ENCODE peak calls at places on chromosomes 5 and 9, in six cellular contexts. R is H9, C is trophoblast cell, V is IMR-90, X is mesenchymal stem cell, A is H1. H is an unnamed sample.

GRCh38 chr5:97986069-97986468 is 787.4 kb upstream of the RGMB start:
- DNase-seq in R (peak; percentile 28), C (no peak), V (peak; percentile 60), X (peak; percentile 36), A (no peak), H (no peak)

GRCh38 chr5:141760193-141760592 is 78.2 kb upstream of the ARAP3 start:
- DNase-seq in R (no peak), C (no peak), V (no peak), X (no peak), A (no peak), H (no peak)

GRCh38 chr5:55220433-55221185 is 6.5 kb downstream of the MCIDAS start:
- DNase-seq in R (peak; percentile 82), C (no peak), V (no peak), X (peak; percentile 22), A (peak; percentile 81), H (no peak)

GRCh38 chr9:134226221-134226930 is 62.0 kb upstream of the RNU6ATAC start:
- DNase-seq in R (no peak), C (no peak), V (peak; percentile 92), X (peak; percentile 97), A (no peak), H (no peak)

GRCh38 chr5:179319741-179320281 is 25.4 kb downstream of the ADAMTS2 start:
- DNase-seq in R (no peak), C (no peak), V (peak; percentile 62), X (peak; percentile 84), A (no peak), H (no peak)

GRCh38 chr5:136047858-136048257 is 19.1 kb downstream of the TGFBI start:
- DNase-seq in R (no peak), C (no peak), V (no peak), X (no peak), A (no peak), H (no peak)

GRCh38 chr9:124286292-124286931 is 28.7 kb downstream of the NEK6 start:
- DNase-seq in R (no peak), C (peak; percentile 83), V (peak; percentile 98), X (peak; percentile 99), A (no peak), H (no peak)

GRCh38 chr5:93158841-93159240 is 422.2 kb downstream of the NR2F1-AS1 start:
- DNase-seq in R (no peak), C (no peak), V (no peak), X (no peak), A (no peak), H (no peak)

GRCh38 chr9:79325501-79325900 is 246.3 kb upstream of the TLE4 start:
- DNase-seq in R (no peak), C (no peak), V (peak; percentile 45), X (no peak), A (no peak), H (no peak)

GRCh38 chr9:138105561-138106505 is 228.3 kb downstream of the CACNA1B start:
- DNase-seq in R (peak; percentile 12), C (no peak), V (no peak), X (no peak), A (no peak), H (no peak)

GRCh38 chr5:139660105-139660915 is 12.2 kb downstream of the CXXC5 start:
- DNase-seq in R (no peak), C (no peak), V (no peak), X (peak; percentile 42), A (no peak), H (no peak)

GRCh38 chr5:159571501-159572244 is 241.4 kb upstream of the IL12B start:
- DNase-seq in R (no peak), C (peak; percentile 94), V (no peak), X (no peak), A (no peak), H (no peak)

GRCh38 chr9:92535940-92536850 is at the start of gene ECM2:
- DNase-seq in R (no peak), C (no peak), V (peak; percentile 52), X (no peak), A (no peak), H (no peak)

GRCh38 chr5:132253452-132254320 is 3.8 kb upstream of the PDLIM4 start:
- DNase-seq in R (peak; percentile 25), C (no peak), V (no peak), X (no peak), A (no peak), H (no peak)

GRCh38 chr9:127067603-127068220 is 54.7 kb downstream of the ANGPTL2 start:
- DNase-seq in R (no peak), C (peak; percentile 67), V (no peak), X (no peak), A (peak; percentile 35), H (no peak)

GRCh38 chr5:139417214-139417613 is 13.3 kb upstream of the SPATA24 start:
- DNase-seq in R (no peak), C (no peak), V (peak; percentile 76), X (peak; percentile 62), A (no peak), H (no peak)

GRCh38 chr5:141669519-141669918 is 12.5 kb downstream of the ARAP3 start:
- DNase-seq in R (peak; percentile 58), C (no peak), V (no peak), X (no peak), A (no peak), H (no peak)

GRCh38 chr5:95543017-95543705 is 11.6 kb downstream of the SKIC3 start:
- DNase-seq in R (no peak), C (no peak), V (peak; percentile 32), X (peak; percentile 51), A (no peak), H (no peak)

GRCh38 chr5:96817496-96817895 is 9.8 kb upstream of the ERAP1 start:
- DNase-seq in R (no peak), C (no peak), V (no peak), X (no peak), A (no peak), H (no peak)

DNA sequence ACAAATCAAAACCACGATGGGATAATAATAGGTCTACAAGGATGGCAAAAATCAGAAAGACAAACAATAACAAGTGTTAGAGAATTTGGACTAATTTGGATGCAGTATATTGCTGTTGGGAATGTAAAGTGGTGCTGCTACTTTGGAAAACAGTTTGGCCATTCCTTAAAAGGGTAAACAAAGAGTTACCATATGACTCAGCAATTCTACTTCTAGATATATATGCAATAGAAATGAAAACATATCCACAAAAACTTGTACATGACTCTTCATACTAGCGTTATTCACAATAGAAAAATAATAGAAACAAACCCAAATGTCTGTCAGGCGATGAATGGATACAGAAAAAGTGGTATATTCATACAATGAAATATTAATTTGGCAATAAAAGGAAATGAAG is 58.3 kb downstream of the JAK2 start:
- DNase-seq in R (no peak), C (no peak), V (peak; percentile 21), X (no peak), A (no peak), H (no peak)
- H4K91ac ChIP-seq in R (no peak overlapping the region), C (no peak overlapping the region), V (no peak overlapping the region), X (no peak overlapping the region), A (no peak overlapping the region), H (no peak overlapping the region)

GRCh38 chr5:34929150-34929719 is at the start of gene DNAJC21:
- DNase-seq in R (peak; percentile 99), C (peak; percentile 98), V (peak; percentile 94), X (peak; percentile 98), A (peak; percentile 98), H (peak; percentile 97)
- H3K18ac ChIP-seq in R (peak within 1 kb of the TSS; percentile 33), C (peak within 1 kb of the TSS; percentile 99), V (peak within 1 kb of the TSS; percentile 70), X (peak within 1 kb of the TSS; percentile 82), A (peak within 1 kb of the TSS; percentile 34), H (peak within 1 kb of the TSS; percentile 92)

GRCh38 chr9:116525611-116526010 is 161.5 kb upstream of the TRIM32 start:
- DNase-seq in R (no peak), C (no peak), V (no peak), X (no peak), A (no peak), H (no peak)

GRCh38 chr9:116524778-116525470 is 162.2 kb upstream of the TRIM32 start:
- DNase-seq in R (no peak), C (no peak), V (no peak), X (no peak), A (no peak), H (no peak)

GRCh38 chr9:116516456-116516855 is 170.6 kb upstream of the TRIM32 start:
- DNase-seq in R (no peak), C (no peak), V (no peak), X (peak; percentile 15), A (no peak), H (no peak)

GRCh38 chr9:116515541-116515940 is 171.6 kb upstream of the TRIM32 start:
- DNase-seq in R (no peak), C (no peak), V (no peak), X (no peak), A (no peak), H (no peak)

DNA sequence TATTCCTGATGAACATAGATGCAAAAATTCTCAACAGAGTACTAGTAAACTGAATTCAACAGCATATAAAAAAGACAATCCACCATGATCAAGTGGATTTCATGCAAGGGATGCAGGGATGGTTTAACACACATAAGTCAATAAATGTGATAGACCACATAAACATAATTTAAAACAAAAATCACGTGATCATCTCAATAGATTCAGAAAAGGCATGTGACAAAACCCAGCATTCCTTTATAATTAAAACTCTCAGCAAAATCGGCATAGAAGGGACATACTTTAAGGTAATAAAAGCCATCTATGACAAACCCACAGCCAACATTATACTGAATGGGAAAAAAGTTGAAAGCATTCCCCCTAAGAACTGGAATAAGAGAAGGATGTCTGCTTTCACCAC is 166.9 kb upstream of the TRIM32 start:
- DNase-seq in R (no peak), C (no peak), V (no peak), X (no peak), A (no peak), H (no peak)
- H4K91ac ChIP-seq in R (no peak overlapping the region), C (no peak overlapping the region), V (no peak overlapping the region), X (no peak overlapping the region), A (no peak overlapping the region), H (no peak overlapping the region)

GRCh38 chr9:113593682-113594281 is 130.3 kb downstream of the RGS3 start:
- DNase-seq in R (peak; percentile 99), C (peak; percentile 84), V (peak; percentile 98), X (peak; percentile 100), A (peak; percentile 86), H (peak; percentile 98)

GRCh38 chr9:113591899-113592625 is 128.5 kb downstream of the RGS3 start:
- DNase-seq in R (no peak), C (no peak), V (no peak), X (no peak), A (no peak), H (no peak)

GRCh38 chr9:113596616-113597320 is 133.2 kb downstream of the RGS3 start:
- DNase-seq in R (no peak), C (no peak), V (no peak), X (no peak), A (no peak), H (no peak)

GRCh38 chr9:113592806-113593575 is 129.5 kb downstream of the RGS3 start:
- DNase-seq in R (no peak), C (no peak), V (no peak), X (no peak), A (no peak), H (no peak)

DNA sequence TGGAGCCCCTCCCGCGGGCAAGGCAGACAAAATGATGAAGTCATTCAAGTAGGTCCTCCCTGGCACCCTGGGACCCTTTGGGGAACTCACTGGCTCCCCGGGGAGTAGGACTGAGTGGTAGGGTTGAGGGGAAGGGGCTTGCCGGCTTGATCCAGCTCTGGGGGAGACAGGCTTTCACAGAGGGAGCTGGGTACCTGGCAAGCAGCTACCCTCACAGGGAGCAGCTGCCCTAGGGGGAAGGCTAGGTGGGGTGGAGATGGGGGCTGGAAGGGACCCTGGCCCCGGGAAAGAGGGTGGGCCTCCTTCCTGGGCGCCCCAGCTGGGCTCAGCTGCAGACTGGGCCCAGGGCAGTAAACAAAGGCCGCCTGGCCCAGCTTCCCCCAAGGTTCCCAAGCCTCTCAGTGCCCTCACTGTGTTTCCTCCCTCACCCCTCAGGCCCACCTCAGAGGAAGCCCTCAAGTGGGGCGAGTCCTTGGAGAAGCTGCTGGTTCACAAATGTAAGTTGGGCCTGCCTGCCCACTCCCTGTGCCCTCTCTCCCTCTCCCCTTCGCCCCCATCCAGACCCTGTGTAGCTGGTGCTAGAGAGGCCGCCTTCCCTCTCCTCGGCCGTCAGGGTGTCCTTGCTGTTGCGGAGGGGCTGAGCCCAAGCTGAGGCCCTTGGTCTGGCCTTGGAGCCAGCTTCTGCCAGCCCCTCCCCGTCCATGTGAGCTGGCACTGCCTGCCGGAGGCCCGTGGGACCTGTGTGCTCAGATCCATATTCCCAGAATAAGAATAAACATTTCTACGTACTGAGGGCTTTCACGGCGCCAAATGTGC is 131.2 kb downstream of the RGS3 start:
- DNase-seq in R (no peak), C (no peak), V (no peak), X (peak; percentile 26), A (no peak), H (no peak)
- H3K18ac ChIP-seq in R (peak overlapping the region; percentile 66), C (peak overlapping the region; percentile 12), V (peak overlapping the region; percentile 69), X (peak overlapping the region; percentile 78), A (peak overlapping the region; percentile 74), H (peak overlapping the region; percentile 89)

H was measured in neuronal stem cell.